ENCODE peak calls at places on chromosomes 1 and 21, in nine cellular contexts. One of them, this sample, is unnamed.
A peak's percentile ranks its signal among the peaks of the same experiment; 100 is the strongest.

GRCh38 chr1:22710688-22711024 is at the start of gene EPHB2:
- DNase-seq in endothelial cell: no peak
- DNase-seq in AG09319: no peak
- DNase-seq in pancreas: peak; percentile 58
- DNase-seq in B cell: peak; percentile 25
- DNase-seq in nephron progenitor cell: peak; percentile 69
- DNase-seq in CD4-positive, alpha-beta T cell: no peak
- DNase-seq in brain microvascular endothelial cell: no peak
- DNase-seq in upper lobe of right lung: peak; percentile 76
- DNase-seq in this sample: no peak

GRCh38 chr21:15289896-15290841 is 225.4 kb upstream of the NRIP1 start:
- DNase-seq in endothelial cell: peak; percentile 8
- DNase-seq in AG09319: no peak
- DNase-seq in pancreas: peak; percentile 73
- DNase-seq in B cell: peak; percentile 4
- DNase-seq in nephron progenitor cell: peak; percentile 71
- DNase-seq in CD4-positive, alpha-beta T cell: no peak
- DNase-seq in brain microvascular endothelial cell: no peak
- DNase-seq in upper lobe of right lung: peak; percentile 70
- DNase-seq in this sample: no peak

GRCh38 chr1:145962157-145963102 is 1.9 kb downstream of the ANKRD34A start:
- DNase-seq in endothelial cell: no peak
- DNase-seq in AG09319: no peak
- DNase-seq in pancreas: no peak
- DNase-seq in B cell: peak; percentile 39
- DNase-seq in nephron progenitor cell: peak; percentile 28
- DNase-seq in CD4-positive, alpha-beta T cell: no peak
- DNase-seq in brain microvascular endothelial cell: no peak
- DNase-seq in upper lobe of right lung: peak; percentile 77
- DNase-seq in this sample: peak; percentile 37

GRCh38 chr21:39121600-39122355 is 61.5 kb downstream of the PSMG1 start:
- DNase-seq in endothelial cell: no peak
- DNase-seq in AG09319: no peak
- DNase-seq in pancreas: no peak
- DNase-seq in B cell: no peak
- DNase-seq in nephron progenitor cell: no peak
- DNase-seq in CD4-positive, alpha-beta T cell: no peak
- DNase-seq in brain microvascular endothelial cell: no peak
- DNase-seq in upper lobe of right lung: no peak
- DNase-seq in this sample: no peak

GRCh38 chr1:23763040-23763577 is 15.1 kb upstream of the PITHD1 start:
- DNase-seq in endothelial cell: no peak
- DNase-seq in AG09319: peak; percentile 66
- DNase-seq in pancreas: no peak
- DNase-seq in B cell: no peak
- DNase-seq in nephron progenitor cell: no peak
- DNase-seq in CD4-positive, alpha-beta T cell: no peak
- DNase-seq in brain microvascular endothelial cell: no peak
- DNase-seq in upper lobe of right lung: no peak
- DNase-seq in this sample: no peak

GRCh38 chr1:200784576-200784975 is 45.9 kb downstream of the CAMSAP2 start:
- DNase-seq in endothelial cell: no peak
- DNase-seq in AG09319: no peak
- DNase-seq in pancreas: no peak
- DNase-seq in B cell: no peak
- DNase-seq in nephron progenitor cell: no peak
- DNase-seq in CD4-positive, alpha-beta T cell: no peak
- DNase-seq in brain microvascular endothelial cell: no peak
- DNase-seq in upper lobe of right lung: no peak
- DNase-seq in this sample: no peak

GRCh38 chr21:38965910-38966504 is 160.3 kb downstream of the ETS2 start:
- DNase-seq in endothelial cell: no peak
- DNase-seq in AG09319: no peak
- DNase-seq in pancreas: peak; percentile 85
- DNase-seq in B cell: no peak
- DNase-seq in nephron progenitor cell: peak; percentile 30
- DNase-seq in CD4-positive, alpha-beta T cell: no peak
- DNase-seq in brain microvascular endothelial cell: peak; percentile 16
- DNase-seq in upper lobe of right lung: peak; percentile 78
- DNase-seq in this sample: no peak

GRCh38 chr1:18668051-18668450 is 37.4 kb downstream of the PAX7 start:
- DNase-seq in endothelial cell: no peak
- DNase-seq in AG09319: no peak
- DNase-seq in pancreas: no peak
- DNase-seq in B cell: no peak
- DNase-seq in nephron progenitor cell: no peak
- DNase-seq in CD4-positive, alpha-beta T cell: no peak
- DNase-seq in brain microvascular endothelial cell: no peak
- DNase-seq in upper lobe of right lung: no peak
- DNase-seq in this sample: no peak

GRCh38 chr21:32442566-32443318 is 30.2 kb downstream of the EVA1C start:
- DNase-seq in endothelial cell: no peak
- DNase-seq in AG09319: no peak
- DNase-seq in pancreas: no peak
- DNase-seq in B cell: no peak
- DNase-seq in nephron progenitor cell: no peak
- DNase-seq in CD4-positive, alpha-beta T cell: no peak
- DNase-seq in brain microvascular endothelial cell: peak; percentile 9
- DNase-seq in upper lobe of right lung: no peak
- DNase-seq in this sample: no peak

GRCh38 chr1:226908419-226908818 is 31.7 kb upstream of the COQ8A start:
- DNase-seq in endothelial cell: no peak
- DNase-seq in AG09319: no peak
- DNase-seq in pancreas: peak; percentile 2
- DNase-seq in B cell: no peak
- DNase-seq in nephron progenitor cell: no peak
- DNase-seq in CD4-positive, alpha-beta T cell: no peak
- DNase-seq in brain microvascular endothelial cell: no peak
- DNase-seq in upper lobe of right lung: no peak
- DNase-seq in this sample: no peak

GRCh38 chr1:108573183-108573582 is 13.3 kb downstream of the EEIG2 start:
- DNase-seq in endothelial cell: no peak
- DNase-seq in AG09319: no peak
- DNase-seq in pancreas: no peak
- DNase-seq in B cell: no peak
- DNase-seq in nephron progenitor cell: no peak
- DNase-seq in CD4-positive, alpha-beta T cell: no peak
- DNase-seq in brain microvascular endothelial cell: no peak
- DNase-seq in upper lobe of right lung: no peak
- DNase-seq in this sample: no peak

GRCh38 chr1:54851928-54852524 is 35.0 kb downstream of the DHCR24 start:
- DNase-seq in endothelial cell: no peak
- DNase-seq in AG09319: no peak
- DNase-seq in pancreas: no peak
- DNase-seq in B cell: no peak
- DNase-seq in nephron progenitor cell: no peak
- DNase-seq in CD4-positive, alpha-beta T cell: no peak
- DNase-seq in brain microvascular endothelial cell: no peak
- DNase-seq in upper lobe of right lung: no peak
- DNase-seq in this sample: no peak

GRCh38 chr1:226659641-226660040 is 79.4 kb downstream of the ITPKB start:
- DNase-seq in endothelial cell: no peak
- DNase-seq in AG09319: no peak
- DNase-seq in pancreas: no peak
- DNase-seq in B cell: no peak
- DNase-seq in nephron progenitor cell: no peak
- DNase-seq in CD4-positive, alpha-beta T cell: no peak
- DNase-seq in brain microvascular endothelial cell: no peak
- DNase-seq in upper lobe of right lung: no peak
- DNase-seq in this sample: no peak

GRCh38 chr1:43058545-43059360 is 100.1 kb upstream of the SLC2A1 start:
- DNase-seq in endothelial cell: no peak
- DNase-seq in AG09319: no peak
- DNase-seq in pancreas: no peak
- DNase-seq in B cell: no peak
- DNase-seq in nephron progenitor cell: peak; percentile 53
- DNase-seq in CD4-positive, alpha-beta T cell: no peak
- DNase-seq in brain microvascular endothelial cell: no peak
- DNase-seq in upper lobe of right lung: no peak
- DNase-seq in this sample: peak; percentile 43

GRCh38 chr1:116089870-116090269 is 21.3 kb upstream of the MAB21L3 start:
- DNase-seq in endothelial cell: no peak
- DNase-seq in AG09319: no peak
- DNase-seq in pancreas: no peak
- DNase-seq in B cell: no peak
- DNase-seq in nephron progenitor cell: no peak
- DNase-seq in CD4-positive, alpha-beta T cell: no peak
- DNase-seq in brain microvascular endothelial cell: no peak
- DNase-seq in upper lobe of right lung: no peak
- DNase-seq in this sample: no peak

GRCh38 chr21:41659791-41660560 is 106.9 kb downstream of the RIPK4 start:
- DNase-seq in endothelial cell: no peak
- DNase-seq in AG09319: no peak
- DNase-seq in pancreas: no peak
- DNase-seq in B cell: no peak
- DNase-seq in nephron progenitor cell: peak; percentile 33
- DNase-seq in CD4-positive, alpha-beta T cell: no peak
- DNase-seq in brain microvascular endothelial cell: peak; percentile 34
- DNase-seq in upper lobe of right lung: no peak
- DNase-seq in this sample: no peak
- TF ChIP-seq CTCF in endothelial cell: no peak
- TF ChIP-seq CTCF in AG09319: no peak
- TF ChIP-seq CTCF in pancreas: no peak
- TF ChIP-seq CTCF in B cell: no peak
- TF ChIP-seq CTCF in nephron progenitor cell: no peak
- TF ChIP-seq CTCF in CD4-positive, alpha-beta T cell: no peak
- TF ChIP-seq CTCF in brain microvascular endothelial cell: peak; percentile 57
- TF ChIP-seq CTCF in upper lobe of right lung: peak; percentile 7
- TF ChIP-seq CTCF in this sample: no peak

DNA sequence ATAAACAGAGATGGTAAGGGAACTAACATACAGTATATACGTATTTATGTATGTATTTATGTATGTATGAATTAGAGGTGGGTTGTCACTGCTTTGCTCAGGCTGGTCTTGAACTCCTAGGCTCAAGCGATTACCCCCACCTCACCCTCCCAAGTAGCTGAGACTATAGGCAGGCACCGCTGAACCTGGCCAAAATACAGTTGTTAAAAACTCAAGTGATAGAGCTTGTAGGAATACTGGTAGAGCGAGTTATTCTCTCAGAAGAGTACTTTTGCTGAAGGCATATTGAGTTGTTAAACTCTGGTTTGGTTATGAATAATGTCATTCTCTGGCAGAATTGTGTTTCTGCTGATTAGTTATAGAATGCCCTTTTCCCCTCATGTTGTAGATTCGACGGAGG is 38.9 kb downstream of the UBE4B start:
- DNase-seq in endothelial cell: no peak
- DNase-seq in AG09319: no peak
- DNase-seq in pancreas: no peak
- DNase-seq in B cell: no peak
- DNase-seq in nephron progenitor cell: no peak
- DNase-seq in CD4-positive, alpha-beta T cell: no peak
- DNase-seq in brain microvascular endothelial cell: no peak
- DNase-seq in upper lobe of right lung: no peak
- DNase-seq in this sample: no peak
- TF ChIP-seq CTCF in endothelial cell: no peak
- TF ChIP-seq CTCF in AG09319: no peak
- TF ChIP-seq CTCF in pancreas: no peak
- TF ChIP-seq CTCF in B cell: no peak
- TF ChIP-seq CTCF in nephron progenitor cell: no peak
- TF ChIP-seq CTCF in CD4-positive, alpha-beta T cell: no peak
- TF ChIP-seq CTCF in brain microvascular endothelial cell: no peak
- TF ChIP-seq CTCF in upper lobe of right lung: no peak
- TF ChIP-seq CTCF in this sample: no peak

GRCh38 chr1:11052839-11053757 is 6.1 kb upstream of the MASP2 start:
- DNase-seq in endothelial cell: no peak
- DNase-seq in AG09319: no peak
- DNase-seq in pancreas: peak; percentile 52
- DNase-seq in B cell: no peak
- DNase-seq in nephron progenitor cell: no peak
- DNase-seq in CD4-positive, alpha-beta T cell: no peak
- DNase-seq in brain microvascular endothelial cell: no peak
- DNase-seq in upper lobe of right lung: no peak
- DNase-seq in this sample: no peak
- TF ChIP-seq CTCF in endothelial cell: no peak
- TF ChIP-seq CTCF in AG09319: no peak
- TF ChIP-seq CTCF in pancreas: no peak
- TF ChIP-seq CTCF in B cell: no peak
- TF ChIP-seq CTCF in nephron progenitor cell: no peak
- TF ChIP-seq CTCF in CD4-positive, alpha-beta T cell: no peak
- TF ChIP-seq CTCF in brain microvascular endothelial cell: peak; percentile 9
- TF ChIP-seq CTCF in upper lobe of right lung: no peak
- TF ChIP-seq CTCF in this sample: peak; percentile 10

GRCh38 chr1:210362526-210362925 is 33.8 kb downstream of the HHAT start:
- DNase-seq in endothelial cell: no peak
- DNase-seq in AG09319: peak; percentile 83
- DNase-seq in pancreas: no peak
- DNase-seq in B cell: no peak
- DNase-seq in nephron progenitor cell: no peak
- DNase-seq in CD4-positive, alpha-beta T cell: no peak
- DNase-seq in brain microvascular endothelial cell: no peak
- DNase-seq in upper lobe of right lung: no peak
- DNase-seq in this sample: no peak

GRCh38 chr1:210359255-210359654 is 30.6 kb downstream of the HHAT start:
- DNase-seq in endothelial cell: no peak
- DNase-seq in AG09319: no peak
- DNase-seq in pancreas: no peak
- DNase-seq in B cell: no peak
- DNase-seq in nephron progenitor cell: no peak
- DNase-seq in CD4-positive, alpha-beta T cell: no peak
- DNase-seq in brain microvascular endothelial cell: no peak
- DNase-seq in upper lobe of right lung: no peak
- DNase-seq in this sample: no peak

GRCh38 chr1:210363119-210363518 is 34.4 kb downstream of the HHAT start:
- DNase-seq in endothelial cell: no peak
- DNase-seq in AG09319: no peak
- DNase-seq in pancreas: no peak
- DNase-seq in B cell: no peak
- DNase-seq in nephron progenitor cell: no peak
- DNase-seq in CD4-positive, alpha-beta T cell: no peak
- DNase-seq in brain microvascular endothelial cell: no peak
- DNase-seq in upper lobe of right lung: no peak
- DNase-seq in this sample: no peak

GRCh38 chr1:210361665-210362064 is 33.0 kb downstream of the HHAT start:
- DNase-seq in endothelial cell: no peak
- DNase-seq in AG09319: no peak
- DNase-seq in pancreas: no peak
- DNase-seq in B cell: no peak
- DNase-seq in nephron progenitor cell: no peak
- DNase-seq in CD4-positive, alpha-beta T cell: no peak
- DNase-seq in brain microvascular endothelial cell: no peak
- DNase-seq in upper lobe of right lung: no peak
- DNase-seq in this sample: no peak

DNA sequence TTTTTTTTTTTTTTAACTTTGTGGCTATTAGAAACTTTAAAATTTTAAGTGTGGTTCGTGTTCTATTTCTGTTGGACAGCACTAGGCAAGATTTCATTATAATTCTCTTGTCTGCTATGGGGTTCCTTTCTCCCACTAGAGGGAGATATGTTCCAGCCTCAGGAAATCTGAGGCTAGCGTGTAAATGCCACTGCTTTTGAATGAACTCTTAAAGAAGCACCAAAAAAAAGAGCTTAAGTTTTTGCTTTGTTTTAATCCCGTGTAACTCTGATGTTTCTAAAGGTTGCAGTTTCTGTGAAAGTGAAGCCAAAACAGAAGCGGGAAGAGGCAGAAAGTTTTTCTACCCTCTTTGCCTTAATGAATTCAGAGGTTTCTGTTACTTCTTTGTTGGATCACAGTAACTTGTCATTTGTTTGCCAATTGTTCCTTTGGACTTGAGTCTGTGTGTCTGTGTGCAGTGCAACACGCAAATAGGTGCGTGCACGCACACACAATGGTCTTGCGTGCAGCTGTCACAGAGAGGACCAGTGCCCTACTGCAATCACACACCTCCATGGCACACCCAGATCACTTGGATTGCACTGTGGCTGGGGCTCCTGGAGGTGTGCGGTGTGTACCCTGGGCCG is 32.3 kb downstream of the HHAT start:
- DNase-seq in endothelial cell: no peak
- DNase-seq in AG09319: no peak
- DNase-seq in pancreas: no peak
- DNase-seq in B cell: peak; percentile 30
- DNase-seq in nephron progenitor cell: no peak
- DNase-seq in CD4-positive, alpha-beta T cell: no peak
- DNase-seq in brain microvascular endothelial cell: peak; percentile 37
- DNase-seq in upper lobe of right lung: no peak
- DNase-seq in this sample: peak; percentile 45
- TF ChIP-seq CTCF in endothelial cell: peak; percentile 36
- TF ChIP-seq CTCF in AG09319: peak; percentile 79
- TF ChIP-seq CTCF in pancreas: no peak
- TF ChIP-seq CTCF in B cell: no peak
- TF ChIP-seq CTCF in nephron progenitor cell: peak; percentile 59
- TF ChIP-seq CTCF in CD4-positive, alpha-beta T cell: peak; percentile 60
- TF ChIP-seq CTCF in brain microvascular endothelial cell: peak; percentile 80
- TF ChIP-seq CTCF in upper lobe of right lung: peak; percentile 67
- TF ChIP-seq CTCF in this sample: peak; percentile 44